ENCODE peak calls at places on chromosome 14, in four cellular contexts. Z is mucosa of descending colon, G is coronary artery, E is PC-3. T is an unnamed sample.

GRCh38 chr14:23252006-23252405 is 14.3 kb downstream of the RNF212B start:
- DNase-seq in E (no peak), Z (no peak), G (no peak), T (no peak)

GRCh38 chr14:37870170-37870569 is 274.7 kb downstream of the TTC6 start:
- DNase-seq in Z (no peak), E (peak), G (no peak), T (no peak)

GRCh38 chr14:90483551-90483950 is 86.7 kb downstream of the CALM1 start:
- DNase-seq in G (no peak), E (no peak), Z (peak), T (no peak)

GRCh38 chr14:91376547-91377477 is 40.8 kb downstream of the CCDC88C start:
- DNase-seq in E (no peak), Z (peak), G (no peak), T (no peak)

GRCh38 chr14:100393906-100394732 is 71.0 kb downstream of the SLC25A47 start:
- DNase-seq in Z (no peak), G (no peak), E (no peak), T (no peak)

GRCh38 chr14:54652188-54652889 is 85.4 kb downstream of the SAMD4A start:
- DNase-seq in Z (peak), G (peak), E (peak), T (peak)

GRCh38 chr14:99854831-99855230 is 61.6 kb downstream of the EML1 start:
- DNase-seq in Z (no peak), G (no peak), E (no peak), T (no peak)

GRCh38 chr14:54902143-54902520 is 494 bp downstream of the GCH1 start:
- DNase-seq in G (peak), Z (peak), E (peak), T (peak)

GRCh38 chr14:75254901-75255300 is 23.7 kb upstream of the FOS start:
- DNase-seq in E (peak), G (no peak), Z (no peak), T (no peak)

GRCh38 chr14:68564826-68565760 is 227.8 kb downstream of the ZFP36L1 start:
- DNase-seq in G (no peak), E (peak), Z (no peak), T (peak)

GRCh38 chr14:68561531-68562007 is 231.3 kb downstream of the ZFP36L1 start:
- DNase-seq in E (no peak), Z (no peak), G (no peak), T (no peak)

GRCh38 chr14:68562911-68563255 is 230.0 kb downstream of the ZFP36L1 start:
- DNase-seq in Z (no peak), E (no peak), G (no peak), T (no peak)

GRCh38 chr14:68564236-68564825 is 228.5 kb downstream of the ZFP36L1 start:
- DNase-seq in Z (no peak), G (no peak), E (no peak), T (no peak)

DNA sequence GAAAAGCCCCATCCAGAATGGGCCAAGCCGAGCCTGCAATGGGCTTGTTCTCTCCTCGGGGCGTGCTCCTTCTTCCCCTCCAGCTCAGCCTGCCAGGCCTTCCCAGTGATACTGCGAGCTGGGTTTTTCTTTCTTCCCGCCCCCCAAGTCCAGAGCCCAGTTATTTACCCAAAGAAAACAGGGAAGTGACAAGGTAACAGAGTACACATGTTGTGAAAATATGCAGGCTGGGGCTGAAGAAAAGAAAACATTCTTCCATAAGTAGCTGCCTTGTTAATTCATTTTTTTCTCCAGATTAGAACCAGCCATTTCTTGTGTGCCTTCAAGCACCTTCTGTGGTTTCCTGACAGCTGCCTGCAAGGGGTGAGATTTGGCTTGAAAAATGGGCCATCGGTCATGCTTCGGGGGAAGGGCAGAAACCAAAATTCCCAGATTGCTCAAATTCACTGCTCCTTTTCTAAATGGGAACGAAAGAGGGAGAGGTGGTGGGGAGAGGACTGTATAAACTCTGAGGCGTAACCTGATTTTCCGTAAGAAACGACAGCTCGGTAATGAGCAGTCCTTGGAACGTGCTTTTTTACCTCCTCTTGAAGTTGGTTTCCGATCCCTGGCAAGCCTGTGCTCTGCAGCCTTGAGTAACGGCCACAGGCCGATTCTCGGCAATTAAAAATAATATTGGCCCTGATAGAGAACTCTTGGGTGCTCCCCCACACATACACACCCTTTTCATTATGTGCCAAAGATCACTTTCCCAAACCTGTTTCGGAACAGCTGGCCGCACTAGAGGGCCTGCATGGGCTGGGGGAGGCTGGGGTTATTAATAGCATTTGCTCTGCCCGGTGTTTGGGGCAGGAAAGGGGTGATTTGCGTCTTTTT is 229.4 kb downstream of the ZFP36L1 start:
- DNase-seq in E (peak), G (no peak), Z (no peak), T (peak)
- H3K4me3 ChIP-seq in E (no peak), G (no peak), Z (no peak), T (no peak)

GRCh38 chr14:77985235-77985634 is 184.9 kb upstream of the NRXN3 start:
- DNase-seq in Z (no peak), G (no peak), E (no peak), T (no peak)

GRCh38 chr14:77979171-77979570 is 179.3 kb downstream of the ADCK1 start:
- DNase-seq in E (no peak), Z (no peak), G (no peak), T (no peak)

GRCh38 chr14:77980475-77981321 is 180.8 kb downstream of the ADCK1 start:
- DNase-seq in E (no peak), Z (peak), G (no peak), T (no peak)

DNA sequence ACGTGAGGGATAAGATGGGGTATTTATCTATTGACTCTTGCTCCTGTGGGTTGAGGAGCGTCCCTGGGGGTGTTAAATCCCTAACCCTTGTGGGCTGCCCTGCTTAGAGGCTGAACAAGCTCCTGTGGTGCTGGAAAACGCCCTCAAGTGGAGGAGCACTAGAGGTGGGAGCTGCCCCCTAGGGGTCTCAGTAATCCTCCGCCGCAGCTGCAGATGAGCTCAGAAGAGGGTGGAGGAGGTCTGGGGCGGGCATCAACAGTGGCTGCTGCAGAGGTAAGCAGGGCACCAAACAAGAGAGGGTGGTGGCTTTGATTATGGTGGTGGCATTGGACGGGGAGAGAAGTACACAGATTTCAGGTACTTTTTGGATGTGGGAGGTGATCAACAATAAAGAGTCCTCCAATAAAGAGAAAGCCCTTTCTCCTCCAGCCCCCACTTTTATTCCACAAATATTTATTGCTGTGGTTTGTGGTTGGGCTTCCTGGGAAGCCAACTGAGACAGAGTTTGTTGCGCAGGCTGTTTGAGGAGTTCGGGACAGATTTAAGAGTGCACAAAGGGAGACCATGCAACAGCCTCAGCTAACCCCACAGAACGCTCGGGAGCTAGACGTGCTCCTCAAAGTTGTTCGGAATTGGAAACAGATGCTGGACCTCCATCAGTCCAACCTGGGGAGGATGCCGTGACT is 179.9 kb downstream of the ADCK1 start:
- DNase-seq in E (peak), G (no peak), Z (no peak), T (no peak)
- TF ChIP-seq CTCF in E (no peak), G (no peak), Z (no peak), T (no peak)

GRCh38 chr14:102086346-102086971 is 385 bp downstream of the HSP90AA1 start:
- DNase-seq in Z (peak), E (peak), G (no peak), T (peak)

GRCh38 chr14:102087762-102088011 is 843 bp upstream of the HSP90AA1 start:
- DNase-seq in Z (no peak), E (no peak), G (no peak), T (no peak)

GRCh38 chr14:102084931-102085330 is 1.9 kb downstream of the HSP90AA1 start:
- DNase-seq in Z (no peak), G (no peak), E (peak), T (no peak)

GRCh38 chr14:102086972-102087761 is at the start of gene HSP90AA1:
- DNase-seq in E (peak), Z (peak), G (peak), T (peak)

GRCh38 chr14:102085503-102085902 is 1.3 kb downstream of the HSP90AA1 start:
- DNase-seq in G (no peak), E (peak), Z (no peak), T (no peak)
- H3K4me3 ChIP-seq in G (peak), E (peak), Z (no peak), T (peak)

GRCh38 chr14:105198588-105198987 is 17.5 kb upstream of the NUDT14 start:
- DNase-seq in E (no peak), G (no peak), Z (no peak), T (no peak)
- TF ChIP-seq CTCF in E (no peak), G (no peak), Z (no peak), T (no peak)

GRCh38 chr14:59358105-59358504 is 107.1 kb downstream of the GPR135 start:
- DNase-seq in E (peak), G (no peak), Z (no peak), T (peak)

GRCh38 chr14:59355101-59355500 is 110.1 kb downstream of the GPR135 start:
- DNase-seq in G (no peak), Z (no peak), E (no peak), T (no peak)

GRCh38 chr14:59356783-59357182 is 108.4 kb downstream of the GPR135 start:
- DNase-seq in Z (no peak), E (no peak), G (no peak), T (no peak)

GRCh38 chr14:59354666-59355065 is 110.5 kb downstream of the GPR135 start:
- DNase-seq in G (no peak), Z (no peak), E (peak), T (peak)

DNA sequence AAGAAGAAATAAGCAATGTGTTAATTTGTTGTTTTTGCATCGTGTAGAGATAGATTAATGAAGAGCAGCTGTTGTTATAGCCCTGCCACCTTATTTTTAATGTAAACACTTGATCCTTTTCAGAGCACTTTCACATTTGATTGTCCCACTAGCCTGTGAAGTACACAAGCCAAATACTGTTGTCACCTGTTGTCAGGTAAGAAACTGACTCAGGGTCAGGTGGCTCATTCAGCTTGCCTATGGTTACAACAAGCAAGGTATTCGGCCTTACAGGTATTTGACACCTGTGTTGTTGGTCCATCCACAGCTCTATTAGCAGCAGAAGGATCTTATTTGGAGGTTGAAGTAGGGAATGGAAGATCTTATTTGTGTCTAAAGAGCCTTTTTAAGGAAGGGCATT is 108.9 kb downstream of the GPR135 start:
- DNase-seq in G (no peak), Z (no peak), E (peak), T (no peak)
- H3K4me3 ChIP-seq in G (no peak), Z (no peak), E (no peak), T (no peak)

GRCh38 chr14:106318700-106319099 is 792.3 kb downstream of the TMEM121 start:
- DNase-seq in Z (no peak), E (no peak), G (no peak), T (no peak)
- TF ChIP-seq CTCF in Z (no peak), E (no peak), G (no peak), T (no peak)

GRCh38 chr14:70887207-70888150 is 19.8 kb upstream of the PCNX1 start:
- DNase-seq in Z (no peak), E (no peak), G (no peak), T (peak)
- H3K4me3 ChIP-seq in Z (no peak), E (no peak), G (no peak), T (no peak)